ENCODE peak calls at places on chromosome 17, in four cellular contexts. I is K562; C is central memory CD8-positive, alpha-beta T cell; J is stimulated activated CD4-positive, alpha-beta T cell treated with anti-CD3 and anti-CD28 coated beads, Interleukin-15, amount 100 ng/mL, for 1 hour. Q is an unnamed sample.

GRCh38 chr17:35257080-35257701 is 14.3 kb downstream of the SLFN5 start:
- DNase-seq in I (no peak), C (no peak), J (no peak), Q (no peak)

GRCh38 chr17:61405686-61406542 is 6.3 kb downstream of the TBX2 start:
- DNase-seq in I (no peak), J (no peak), C (no peak), Q (no peak)

GRCh38 chr17:82662711-82663261 is 14.5 kb upstream of the WDR45B start:
- DNase-seq in I (no peak), J (no peak), C (no peak), Q (no peak)

GRCh38 chr17:80110447-80110812 is 9.0 kb downstream of the GAA start:
- DNase-seq in J (no peak), I (no peak), C (no peak), Q (no peak)

GRCh38 chr17:66538776-66539175 is 236.4 kb downstream of the PRKCA start:
- DNase-seq in C (no peak), J (no peak), I (no peak), Q (no peak)

GRCh38 chr17:58117382-58117781 is 30.8 kb upstream of the OR4D1 start:
- DNase-seq in I (no peak), C (no peak), J (no peak), Q (no peak)

GRCh38 chr17:35892091-35892637 is 12.0 kb upstream of the CCL5 start:
- DNase-seq in C (no peak), J (peak), I (no peak), Q (no peak)

GRCh38 chr17:40727447-40728231 is 24.1 kb upstream of the KRT24 start:
- DNase-seq in J (no peak), C (no peak), I (no peak), Q (no peak)

GRCh38 chr17:17119106-17119505 is 76.8 kb downstream of the MPRIP start:
- DNase-seq in J (no peak), C (no peak), I (no peak), Q (no peak)

GRCh38 chr17:37067555-37068111 is 118.9 kb downstream of the AATF start:
- DNase-seq in C (no peak), J (no peak), I (peak), Q (no peak)

GRCh38 chr17:2996208-2996855 is 67.1 kb downstream of the OR1D5 start:
- DNase-seq in I (no peak), C (no peak), J (no peak), Q (no peak)

GRCh38 chr17:11986939-11987329 is 10.3 kb downstream of the ZNF18 start:
- DNase-seq in J (no peak), C (no peak), I (peak), Q (no peak)

GRCh38 chr17:57165754-57166153 is 80.7 kb downstream of the AKAP1 start:
- DNase-seq in C (no peak), J (no peak), I (no peak), Q (no peak)

GRCh38 chr17:18992454-18993130 is 12.0 kb downstream of the FAM83G start:
- DNase-seq in I (no peak), C (peak), J (no peak), Q (peak)

GRCh38 chr17:2054262-2054739 is 602 bp upstream of the HIC1 start:
- DNase-seq in C (no peak), I (no peak), J (no peak), Q (no peak)

GRCh38 chr17:44787271-44787940 is 28.6 kb downstream of the ADAM11 start:
- DNase-seq in C (no peak), I (no peak), J (no peak), Q (no peak)

GRCh38 chr17:49548506-49549310 is 27.0 kb upstream of the NXPH3 start:
- DNase-seq in C (no peak), I (peak), J (no peak), Q (no peak)

GRCh38 chr17:75681289-75681688 is 14.2 kb downstream of the SAP30BP start:
- DNase-seq in I (no peak), J (no peak), C (no peak), Q (no peak)

GRCh38 chr17:9024497-9024896 is 3.2 kb downstream of the NTN1 start:
- DNase-seq in C (no peak), J (no peak), I (no peak), Q (no peak)

GRCh38 chr17:48610282-48611211 is at the start of gene HOXB7:
- DNase-seq in I (peak), J (peak), C (no peak), Q (peak)

GRCh38 chr17:34024303-34025178 is 230.5 kb upstream of the CCL2 start:
- DNase-seq in J (no peak), I (no peak), C (no peak), Q (no peak)

GRCh38 chr17:8735336-8735939 is 9.2 kb downstream of the CCDC42 start:
- DNase-seq in I (no peak), C (no peak), J (no peak), Q (no peak)

Q was measured in CD4-positive, alpha-beta memory T cell.